ENCODE peak calls at places on chromosome 10, in seven cellular contexts. F, C, K, J, R, B and L are unnamed samples.

GRCh38 chr10:124043310-124044142 is 49.9 kb downstream of the CHST15 start:
- DNase-seq in K (no peak), J (no peak), F (no peak), C (no peak), B (no peak), R (no peak), L (peak)

GRCh38 chr10:77351386-77351785 is 286.2 kb downstream of the KCNMA1 start:
- DNase-seq in B (no peak), J (peak), C (no peak), F (no peak), K (no peak), R (peak), L (no peak)

GRCh38 chr10:21427804-21428481 is 97.5 kb downstream of the SKIDA1 start:
- DNase-seq in F (peak), J (no peak), K (no peak), C (no peak), B (no peak), R (peak), L (peak)

GRCh38 chr10:62946278-62946677 is 130.1 kb upstream of the EGR2 start:
- DNase-seq in C (no peak), B (no peak), F (no peak), R (no peak), K (no peak), J (no peak), L (no peak)

GRCh38 chr10:77631241-77631640 is 6.4 kb downstream of the KCNMA1 start:
- DNase-seq in F (no peak), R (no peak), C (no peak), B (no peak), K (no peak), J (no peak), L (no peak)

GRCh38 chr10:4450981-4451501 is 375.0 kb upstream of the AKR1E2 start:
- DNase-seq in C (no peak), R (peak), B (no peak), J (peak), K (no peak), F (no peak), L (no peak)

GRCh38 chr10:12448340-12448728 is 99.0 kb downstream of the CAMK1D start:
- DNase-seq in R (no peak), K (no peak), J (no peak), C (no peak), B (no peak), F (no peak), L (no peak)

GRCh38 chr10:121070257-121070656 is 219.1 kb downstream of the WDR11 start:
- DNase-seq in J (peak), F (peak), B (peak), R (no peak), K (no peak), C (no peak), L (no peak)

GRCh38 chr10:21962362-21962761 is 41.2 kb downstream of the DNAJC1 start:
- DNase-seq in F (no peak), B (no peak), K (no peak), R (no peak), J (no peak), C (no peak), L (no peak)

GRCh38 chr10:120570418-120570817 is 113.4 kb downstream of the PLPP4 start:
- DNase-seq in F (no peak), C (no peak), K (no peak), R (no peak), B (no peak), J (no peak), L (no peak)

GRCh38 chr10:17729630-17730029 is 22.4 kb upstream of the TMEM236 start:
- DNase-seq in K (no peak), C (no peak), R (no peak), F (no peak), B (no peak), J (no peak), L (no peak)

GRCh38 chr10:10126231-10126630 is 891.4 kb upstream of the CELF2 start:
- DNase-seq in R (no peak), F (no peak), B (no peak), K (no peak), J (peak), C (no peak), L (no peak)

GRCh38 chr10:21336476-21337170 is 188.9 kb downstream of the SKIDA1 start:
- DNase-seq in F (peak), J (peak), K (no peak), B (peak), R (peak), C (peak), L (no peak)

GRCh38 chr10:49309691-49310371 is 10.9 kb downstream of the C10orf71 start:
- DNase-seq in C (no peak), R (no peak), B (no peak), K (no peak), J (no peak), F (no peak), L (peak)

GRCh38 chr10:63522129-63522687 is 1.0 kb downstream of the REEP3 start:
- DNase-seq in C (no peak), F (no peak), R (peak), J (peak), K (no peak), B (peak), L (peak)

GRCh38 chr10:47438857-47439474 is 44.9 kb downstream of the ANXA8 start:
- DNase-seq in C (peak), K (no peak), R (peak), F (peak), J (peak), B (peak), L (no peak)
- TF ChIP-seq CTCF in C (peak), K (peak), R (peak), F (peak), J (peak), B (peak), L (no peak)

DNA sequence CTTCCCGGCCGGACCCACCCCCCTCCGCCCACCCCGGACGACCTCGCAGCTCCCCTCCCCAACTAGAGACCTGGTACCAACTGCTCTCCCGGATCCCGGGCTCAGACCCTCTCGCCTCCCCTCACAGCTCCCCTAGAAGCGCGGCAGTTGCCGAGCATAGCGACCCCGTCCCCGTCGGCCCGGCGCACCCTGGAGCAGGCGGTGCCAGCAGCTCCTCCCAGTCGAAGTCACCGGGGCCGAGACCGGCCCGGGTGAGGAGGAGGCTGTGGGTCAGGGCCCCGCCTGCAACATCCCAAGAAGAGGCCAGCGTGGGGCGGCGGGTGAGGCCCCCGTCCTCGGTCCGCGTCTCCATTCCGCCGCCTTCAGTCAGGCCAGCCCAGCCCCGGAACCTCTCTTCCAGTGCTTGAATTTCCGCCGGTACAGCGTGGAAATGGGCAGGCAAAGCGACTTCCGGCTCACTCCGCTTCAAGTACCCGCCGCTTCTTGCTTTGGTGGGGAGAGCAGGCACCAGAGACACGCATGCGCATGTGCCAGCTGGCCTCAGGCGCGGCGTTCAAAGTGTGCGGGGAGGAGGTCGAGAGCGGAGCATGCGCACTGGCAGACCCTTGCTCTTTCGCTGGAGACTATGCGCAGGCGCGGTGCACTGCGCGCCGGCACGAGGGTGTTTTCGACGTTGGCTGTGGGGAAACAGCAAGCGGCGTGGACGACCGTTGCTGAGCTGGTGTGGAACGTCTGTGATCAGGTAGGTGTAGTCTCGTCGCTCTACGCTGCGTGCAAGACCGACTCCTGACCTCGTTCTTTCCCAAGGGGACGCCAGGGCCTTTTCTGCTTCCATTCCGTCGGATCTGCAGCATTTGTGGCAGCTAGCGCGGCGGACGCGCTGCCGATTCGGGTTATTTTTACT is at the start of gene C10orf88:
- DNase-seq in J (peak), F (peak), K (peak), C (peak), R (peak), B (peak), L (peak)
- TF ChIP-seq CTCF in J (no peak), F (no peak), K (no peak), C (no peak), R (no peak), B (no peak), L (no peak)

DNA sequence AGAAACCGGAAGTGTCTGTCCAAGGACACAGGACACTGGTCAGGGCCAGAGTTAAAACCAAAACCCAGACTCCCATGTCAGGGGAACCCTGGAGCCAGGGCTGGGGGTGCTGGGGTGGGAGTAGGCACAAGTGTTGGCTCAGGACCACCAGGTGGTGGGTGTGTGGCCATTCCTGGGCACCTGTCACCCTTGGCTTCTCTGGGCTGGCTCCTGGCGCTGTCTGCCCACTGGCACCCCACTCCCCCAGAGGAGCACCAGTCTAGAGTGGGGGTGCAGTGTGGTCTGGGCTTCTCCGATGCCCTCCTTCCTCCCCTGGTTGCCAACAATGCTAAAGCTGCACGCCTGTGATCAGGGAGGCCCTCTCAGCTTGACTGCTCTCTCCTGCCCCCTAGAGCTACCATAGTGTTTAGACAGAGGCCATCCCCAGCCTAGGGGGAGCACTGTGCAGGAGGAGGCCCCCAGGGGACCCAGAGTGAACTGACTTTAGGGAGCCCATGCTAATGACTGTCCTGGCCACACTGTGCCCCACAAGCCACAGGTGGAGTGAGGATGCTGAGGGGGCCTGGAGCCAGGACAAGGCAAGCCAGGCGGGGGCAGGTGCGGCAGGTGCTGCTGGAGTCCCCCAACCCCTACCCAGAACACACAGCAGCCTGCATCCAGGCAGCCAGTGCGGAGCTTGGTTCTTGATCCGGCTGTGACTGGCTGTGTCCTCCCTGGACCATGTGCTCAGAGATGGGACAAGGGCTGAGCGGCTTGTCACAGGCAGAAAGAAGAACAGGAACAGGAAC is 11.0 kb downstream of the RASGEF1A start:
- DNase-seq in C (peak), R (no peak), J (peak), F (peak), K (no peak), B (peak), L (peak)
- TF ChIP-seq CTCF in C (peak), R (peak), J (peak), F (peak), K (peak), B (peak), L (peak)

GRCh38 chr10:32329061-32329460 is 17.9 kb downstream of the EPC1 start:
- DNase-seq in B (no peak), F (no peak), C (no peak), R (no peak), K (no peak), J (no peak), L (no peak)

GRCh38 chr10:32326119-32326518 is 20.8 kb downstream of the EPC1 start:
- DNase-seq in K (no peak), F (no peak), C (no peak), B (no peak), R (no peak), J (no peak), L (no peak)

GRCh38 chr10:32327364-32327691 is 19.6 kb downstream of the EPC1 start:
- DNase-seq in F (no peak), J (no peak), B (no peak), R (no peak), K (no peak), C (no peak), L (no peak)

GRCh38 chr10:32326680-32327363 is 20.1 kb downstream of the EPC1 start:
- DNase-seq in J (no peak), R (no peak), F (no peak), C (no peak), B (no peak), K (no peak), L (no peak)

GRCh38 chr10:32328499-32328898 is 18.5 kb downstream of the EPC1 start:
- DNase-seq in B (no peak), R (no peak), F (no peak), J (no peak), C (no peak), K (no peak), L (no peak)
- TF ChIP-seq CTCF in B (no peak), R (no peak), F (no peak), J (no peak), C (no peak), K (no peak), L (no peak)

GRCh38 chr10:67521546-67521945 is 174.4 kb downstream of the CTNNA3 start:
- DNase-seq in F (no peak), C (no peak), B (no peak), K (no peak), J (no peak), R (no peak), L (no peak)

GRCh38 chr10:67518756-67519155 is 177.2 kb downstream of the CTNNA3 start:
- DNase-seq in K (no peak), B (no peak), R (no peak), J (no peak), C (no peak), F (no peak), L (no peak)

GRCh38 chr10:67519434-67519833 is 176.6 kb downstream of the CTNNA3 start:
- DNase-seq in K (no peak), C (no peak), B (no peak), J (no peak), F (no peak), R (no peak), L (no peak)

DNA sequence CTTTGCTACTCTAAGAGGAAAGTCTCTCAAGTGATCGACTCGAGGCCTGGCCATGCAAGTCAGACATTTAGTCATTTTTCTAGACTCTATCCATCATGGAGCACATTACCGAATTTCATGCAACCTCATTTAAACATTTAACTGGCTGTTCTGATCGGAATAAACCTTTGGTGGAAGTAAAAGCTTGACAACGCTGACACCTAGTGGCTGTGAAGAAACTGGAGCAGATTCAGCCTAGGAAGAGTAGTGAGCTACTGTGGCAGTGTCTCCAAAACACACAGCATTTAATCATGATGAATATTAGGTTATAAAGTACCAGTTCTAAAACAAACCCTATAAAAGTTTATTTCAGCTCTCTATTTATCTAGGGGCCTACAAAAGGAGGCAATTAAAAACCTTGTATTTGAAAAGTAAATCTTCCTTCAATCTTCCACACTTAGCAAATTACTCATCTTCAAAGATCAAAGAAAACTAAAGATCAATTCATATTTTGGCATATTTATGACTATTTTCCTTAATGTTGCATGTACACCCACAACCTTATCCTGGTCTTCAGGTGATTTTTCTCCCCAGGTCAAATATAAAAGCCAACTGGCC is 175.0 kb downstream of the CTNNA3 start:
- DNase-seq in B (peak), R (peak), F (peak), J (peak), C (no peak), K (no peak), L (peak)
- TF ChIP-seq CTCF in B (peak), R (peak), F (peak), J (peak), C (peak), K (peak), L (no peak)

GRCh38 chr10:80530816-80531215 is 6.9 kb upstream of the SH2D4B start:
- DNase-seq in B (no peak), F (no peak), C (no peak), J (no peak), R (no peak), K (no peak), L (no peak)

GRCh38 chr10:80528901-80529300 is 8.8 kb upstream of the SH2D4B start:
- DNase-seq in F (no peak), R (no peak), K (no peak), J (no peak), C (no peak), B (no peak), L (no peak)

GRCh38 chr10:80529604-80530003 is 8.1 kb upstream of the SH2D4B start:
- DNase-seq in B (no peak), F (no peak), C (no peak), K (no peak), R (peak), J (no peak), L (no peak)

GRCh38 chr10:80528185-80528700 is 9.5 kb upstream of the SH2D4B start:
- DNase-seq in R (no peak), B (no peak), F (no peak), C (no peak), J (no peak), K (no peak), L (no peak)

GRCh38 chr10:80530251-80530650 is 7.5 kb upstream of the SH2D4B start:
- DNase-seq in B (no peak), R (peak), C (peak), J (peak), F (peak), K (no peak), L (no peak)
- TF ChIP-seq CTCF in B (no peak), R (peak), C (peak), J (peak), F (peak), K (peak), L (no peak)

DNA sequence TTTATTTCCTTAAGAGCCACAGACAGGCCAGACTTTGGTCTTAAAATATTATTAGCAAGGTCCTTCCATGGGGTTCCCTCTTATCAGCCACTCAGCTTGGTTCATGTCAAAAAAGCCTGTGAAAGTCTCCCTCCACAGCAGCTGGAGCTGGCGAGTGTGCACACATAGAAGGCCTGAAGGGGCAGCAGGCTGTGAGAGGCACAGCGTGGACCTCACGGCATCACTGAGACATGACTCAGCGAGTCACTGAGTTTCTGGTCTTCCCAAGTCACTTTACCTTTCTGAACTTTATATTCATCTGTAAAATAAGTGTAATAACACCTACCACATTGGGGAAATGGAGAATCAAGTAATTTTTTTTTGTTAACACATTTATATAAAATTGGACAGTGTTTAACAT is 8.7 kb downstream of the TAF3 start:
- DNase-seq in K (no peak), B (peak), F (no peak), C (no peak), J (peak), R (peak), L (no peak)
- TF ChIP-seq CTCF in K (no peak), B (no peak), F (peak), C (no peak), J (peak), R (peak), L (no peak)

GRCh38 chr10:89852872-89853271 is 151.5 kb downstream of the KIF20B start:
- DNase-seq in B (no peak), J (no peak), K (no peak), C (no peak), R (no peak), F (no peak), L (no peak)
- TF ChIP-seq CTCF in B (no peak), J (no peak), K (no peak), C (no peak), R (no peak), F (no peak), L (no peak)